ENCODE peak calls at places on chromosomes 4 and X, in nine cellular contexts. One of them, this sample, is unnamed.

GRCh38 chr4:107299646-107300045 is 263.5 kb upstream of the DKK2 start:
- DNase-seq in prostate gland: no peak
- DNase-seq in left lung: no peak
- DNase-seq in PC-3: no peak
- DNase-seq in body of pancreas: no peak
- DNase-seq in cardiac muscle cell: no peak
- DNase-seq in OCI-LY7: no peak
- DNase-seq in left ventricle myocardium inferior: no peak
- DNase-seq in endodermal cell: no peak
- DNase-seq in this sample: no peak

GRCh38 chrX:20969565-20969964 is 404.7 kb upstream of the CNKSR2 start:
- DNase-seq in body of pancreas: no peak
- DNase-seq in cardiac muscle cell: no peak
- DNase-seq in left ventricle myocardium inferior: no peak
- DNase-seq in endodermal cell: no peak
- DNase-seq in OCI-LY7: no peak
- DNase-seq in PC-3: no peak
- DNase-seq in left lung: no peak
- DNase-seq in prostate gland: no peak
- DNase-seq in this sample: no peak

GRCh38 chr4:140719022-140719421 is 37.2 kb downstream of the TBC1D9 start:
- DNase-seq in prostate gland: no peak
- DNase-seq in OCI-LY7: no peak
- DNase-seq in left ventricle myocardium inferior: no peak
- DNase-seq in body of pancreas: no peak
- DNase-seq in PC-3: no peak
- DNase-seq in left lung: no peak
- DNase-seq in endodermal cell: no peak
- DNase-seq in cardiac muscle cell: peak; percentile 73
- DNase-seq in this sample: no peak

GRCh38 chr4:130747842-130748241 is 1651.9 kb downstream of the C4orf33 start:
- DNase-seq in cardiac muscle cell: peak; percentile 0
- DNase-seq in prostate gland: no peak
- DNase-seq in left lung: no peak
- DNase-seq in left ventricle myocardium inferior: no peak
- DNase-seq in endodermal cell: no peak
- DNase-seq in OCI-LY7: peak; percentile 19
- DNase-seq in PC-3: peak; percentile 13
- DNase-seq in body of pancreas: no peak
- DNase-seq in this sample: no peak

GRCh38 chr4:105936901-105937300 is 41.6 kb downstream of the NPNT start:
- DNase-seq in PC-3: no peak
- DNase-seq in left lung: no peak
- DNase-seq in left ventricle myocardium inferior: no peak
- DNase-seq in OCI-LY7: no peak
- DNase-seq in endodermal cell: no peak
- DNase-seq in cardiac muscle cell: no peak
- DNase-seq in body of pancreas: no peak
- DNase-seq in prostate gland: no peak
- DNase-seq in this sample: no peak

GRCh38 chrX:21978346-21978745 is 37.8 kb downstream of the SMS start:
- DNase-seq in PC-3: no peak
- DNase-seq in OCI-LY7: no peak
- DNase-seq in cardiac muscle cell: no peak
- DNase-seq in body of pancreas: no peak
- DNase-seq in endodermal cell: no peak
- DNase-seq in left ventricle myocardium inferior: no peak
- DNase-seq in prostate gland: no peak
- DNase-seq in left lung: no peak
- DNase-seq in this sample: no peak

GRCh38 chrX:8971116-8971515 is 62.8 kb downstream of the FAM9B start:
- DNase-seq in body of pancreas: no peak
- DNase-seq in endodermal cell: no peak
- DNase-seq in left ventricle myocardium inferior: no peak
- DNase-seq in prostate gland: no peak
- DNase-seq in PC-3: peak; percentile 79
- DNase-seq in OCI-LY7: peak; percentile 22
- DNase-seq in cardiac muscle cell: peak; percentile 71
- DNase-seq in left lung: no peak
- DNase-seq in this sample: no peak

GRCh38 chr4:145388043-145388442 is 93.6 kb upstream of the SMAD1 start:
- DNase-seq in PC-3: peak; percentile 48
- DNase-seq in left lung: no peak
- DNase-seq in cardiac muscle cell: no peak
- DNase-seq in prostate gland: no peak
- DNase-seq in OCI-LY7: peak; percentile 11
- DNase-seq in endodermal cell: no peak
- DNase-seq in left ventricle myocardium inferior: no peak
- DNase-seq in body of pancreas: no peak
- DNase-seq in this sample: no peak

GRCh38 chrX:13219990-13220764 is 99.7 kb downstream of the ATXN3L start:
- DNase-seq in OCI-LY7: no peak
- DNase-seq in body of pancreas: no peak
- DNase-seq in PC-3: no peak
- DNase-seq in left ventricle myocardium inferior: no peak
- DNase-seq in prostate gland: no peak
- DNase-seq in left lung: no peak
- DNase-seq in cardiac muscle cell: no peak
- DNase-seq in endodermal cell: no peak
- DNase-seq in this sample: no peak

GRCh38 chr4:20618010-20618409 is 82.2 kb upstream of the PACRGL start:
- DNase-seq in OCI-LY7: no peak
- DNase-seq in body of pancreas: peak; percentile 49
- DNase-seq in prostate gland: peak; percentile 12
- DNase-seq in left lung: no peak
- DNase-seq in endodermal cell: no peak
- DNase-seq in cardiac muscle cell: peak; percentile 20
- DNase-seq in PC-3: no peak
- DNase-seq in left ventricle myocardium inferior: peak; percentile 27
- DNase-seq in this sample: peak; percentile 54

GRCh38 chr4:52574036-52574435 is 85.1 kb downstream of the USP46 start:
- DNase-seq in prostate gland: no peak
- DNase-seq in left lung: no peak
- DNase-seq in cardiac muscle cell: no peak
- DNase-seq in left ventricle myocardium inferior: no peak
- DNase-seq in endodermal cell: no peak
- DNase-seq in OCI-LY7: no peak
- DNase-seq in body of pancreas: no peak
- DNase-seq in PC-3: no peak
- DNase-seq in this sample: no peak

GRCh38 chr4:147822128-147822527 is 90.2 kb downstream of the ARHGAP10 start:
- DNase-seq in cardiac muscle cell: peak; percentile 97
- DNase-seq in prostate gland: peak; percentile 89
- DNase-seq in left ventricle myocardium inferior: peak; percentile 84
- DNase-seq in left lung: no peak
- DNase-seq in OCI-LY7: no peak
- DNase-seq in body of pancreas: peak; percentile 97
- DNase-seq in PC-3: no peak
- DNase-seq in endodermal cell: no peak
- DNase-seq in this sample: peak; percentile 83

GRCh38 chr4:993111-994029 is at the start of gene SLC26A1:
- DNase-seq in prostate gland: no peak
- DNase-seq in OCI-LY7: no peak
- DNase-seq in cardiac muscle cell: no peak
- DNase-seq in body of pancreas: peak; percentile 80
- DNase-seq in left lung: peak; percentile 78
- DNase-seq in PC-3: peak; percentile 4
- DNase-seq in endodermal cell: no peak
- DNase-seq in left ventricle myocardium inferior: no peak
- DNase-seq in this sample: no peak

GRCh38 chrX:111568356-111568755 is 56.9 kb downstream of the SERTM2 start:
- DNase-seq in endodermal cell: peak; percentile 80
- DNase-seq in cardiac muscle cell: peak; percentile 16
- DNase-seq in body of pancreas: peak; percentile 6
- DNase-seq in prostate gland: no peak
- DNase-seq in OCI-LY7: no peak
- DNase-seq in left lung: no peak
- DNase-seq in PC-3: peak; percentile 2
- DNase-seq in left ventricle myocardium inferior: no peak
- DNase-seq in this sample: no peak

GRCh38 chr4:108425988-108426387 is 194.4 kb upstream of the RPL34 start:
- DNase-seq in endodermal cell: no peak
- DNase-seq in cardiac muscle cell: peak; percentile 20
- DNase-seq in body of pancreas: no peak
- DNase-seq in prostate gland: no peak
- DNase-seq in PC-3: peak; percentile 41
- DNase-seq in left ventricle myocardium inferior: no peak
- DNase-seq in OCI-LY7: no peak
- DNase-seq in left lung: no peak
- DNase-seq in this sample: no peak

GRCh38 chr4:98110929-98111328 is 32.3 kb downstream of the STPG2 start:
- DNase-seq in body of pancreas: no peak
- DNase-seq in OCI-LY7: no peak
- DNase-seq in left lung: no peak
- DNase-seq in left ventricle myocardium inferior: no peak
- DNase-seq in prostate gland: no peak
- DNase-seq in cardiac muscle cell: no peak
- DNase-seq in PC-3: no peak
- DNase-seq in endodermal cell: no peak
- DNase-seq in this sample: no peak

DNA sequence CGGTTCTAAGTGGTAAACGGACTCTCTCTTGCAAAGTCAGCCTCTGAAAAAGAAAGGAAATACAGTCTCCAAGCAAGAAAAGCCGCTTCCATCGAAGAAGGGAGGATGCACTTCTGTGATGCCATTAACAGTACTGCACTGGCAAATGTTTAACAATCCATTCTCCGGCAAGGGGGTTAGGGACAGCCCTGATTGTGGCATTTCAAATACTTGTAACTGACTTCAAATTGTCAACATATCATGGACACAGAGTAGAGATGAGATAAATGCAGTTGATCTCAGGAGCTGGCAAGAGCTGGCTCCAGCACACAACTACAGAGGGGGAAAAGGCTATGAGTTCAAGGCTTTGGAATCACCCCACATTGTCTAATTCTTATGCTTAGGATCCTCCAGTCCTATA is 146.8 kb downstream of the SLC7A11 start:
- DNase-seq in cardiac muscle cell: no peak
- DNase-seq in PC-3: no peak
- DNase-seq in prostate gland: no peak
- DNase-seq in endodermal cell: no peak
- DNase-seq in body of pancreas: no peak
- DNase-seq in left lung: no peak
- DNase-seq in OCI-LY7: no peak
- DNase-seq in left ventricle myocardium inferior: no peak
- DNase-seq in this sample: no peak
- TF ChIP-seq CTCF in cardiac muscle cell: no peak
- TF ChIP-seq CTCF in PC-3: no peak
- TF ChIP-seq CTCF in prostate gland: no peak
- TF ChIP-seq CTCF in endodermal cell: no peak
- TF ChIP-seq CTCF in body of pancreas: no peak
- TF ChIP-seq CTCF in left lung: no peak
- TF ChIP-seq CTCF in OCI-LY7: no peak
- TF ChIP-seq CTCF in left ventricle myocardium inferior: no peak
- TF ChIP-seq CTCF in this sample: no peak

DNA sequence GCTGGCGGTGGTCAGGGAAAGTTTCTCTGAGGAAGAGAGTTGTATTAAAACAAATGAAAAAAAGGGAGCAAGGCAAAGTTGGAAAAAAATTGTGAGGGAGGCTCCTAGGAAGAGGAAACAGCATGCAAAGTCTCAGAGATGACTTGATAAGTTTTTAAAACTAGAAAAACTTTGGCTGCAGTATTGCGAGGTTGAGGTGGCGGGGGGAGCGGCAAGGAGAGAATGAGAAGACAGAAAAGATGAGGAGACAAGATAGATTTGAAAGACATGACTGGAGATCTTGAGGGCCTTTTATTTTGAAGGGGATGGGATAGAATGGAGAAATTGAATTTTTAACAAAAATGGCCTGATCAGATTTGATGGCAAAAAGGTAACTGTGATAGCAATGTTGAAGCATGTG is 4.8 kb upstream of the UBE2D3 start:
- DNase-seq in endodermal cell: no peak
- DNase-seq in left lung: no peak
- DNase-seq in cardiac muscle cell: no peak
- DNase-seq in PC-3: no peak
- DNase-seq in prostate gland: no peak
- DNase-seq in body of pancreas: no peak
- DNase-seq in OCI-LY7: no peak
- DNase-seq in left ventricle myocardium inferior: no peak
- DNase-seq in this sample: no peak
- H3K27ac ChIP-seq in endodermal cell: no peak overlapping the region
- H3K27ac ChIP-seq in left lung: no peak overlapping the region
- H3K27ac ChIP-seq in cardiac muscle cell: no peak overlapping the region
- H3K27ac ChIP-seq in PC-3: no peak overlapping the region
- H3K27ac ChIP-seq in prostate gland: no peak overlapping the region
- H3K27ac ChIP-seq in body of pancreas: no peak overlapping the region
- H3K27ac ChIP-seq in OCI-LY7: no peak overlapping the region
- H3K27ac ChIP-seq in left ventricle myocardium inferior: peak overlapping the region; percentile 22
- H3K27ac ChIP-seq in this sample: no peak overlapping the region

DNA sequence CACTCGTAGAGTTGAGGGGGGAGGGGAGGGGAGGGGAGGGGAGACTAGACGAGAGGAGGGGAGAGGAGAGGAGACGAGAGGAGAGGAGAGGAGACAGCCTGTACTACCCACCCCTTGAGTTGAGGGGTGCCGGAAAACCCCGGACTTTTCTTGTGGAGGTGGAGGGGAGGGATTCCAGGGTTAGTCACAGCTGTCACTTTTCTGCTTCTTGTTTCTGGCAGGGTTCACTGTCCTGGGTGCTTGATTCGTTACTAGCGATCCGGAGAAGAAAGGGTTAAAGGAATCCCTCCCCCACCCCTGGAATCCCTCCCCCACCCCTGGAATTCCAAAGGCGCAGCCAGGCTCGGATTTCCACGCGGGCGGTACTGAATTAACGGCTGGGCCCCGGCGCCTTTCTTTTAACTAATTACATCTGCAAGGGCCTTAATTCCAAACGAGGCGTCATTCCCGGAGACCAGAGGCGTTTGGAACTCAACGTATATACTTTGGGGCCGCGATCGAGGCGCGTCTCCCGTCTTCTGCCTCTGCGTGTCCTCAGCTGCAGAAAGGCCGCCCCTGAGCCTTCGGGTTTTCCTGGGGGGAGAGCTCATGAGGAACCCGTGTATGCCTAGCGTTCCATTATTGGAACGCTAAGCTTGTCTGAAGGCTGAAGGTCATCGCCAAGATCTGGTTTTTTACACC is 20.1 kb upstream of the CSF2RA start:
- DNase-seq in left ventricle myocardium inferior: no peak
- DNase-seq in left lung: peak; percentile 76
- DNase-seq in endodermal cell: peak; percentile 96
- DNase-seq in cardiac muscle cell: no peak
- DNase-seq in PC-3: no peak
- DNase-seq in OCI-LY7: no peak
- DNase-seq in body of pancreas: no peak
- DNase-seq in prostate gland: no peak
- DNase-seq in this sample: no peak
- H3K4me3 ChIP-seq in left ventricle myocardium inferior: peak overlapping the region; percentile 49
- H3K4me3 ChIP-seq in left lung: peak overlapping the region; percentile 26
- H3K4me3 ChIP-seq in endodermal cell: peak overlapping the region; percentile 77
- H3K4me3 ChIP-seq in cardiac muscle cell: peak overlapping the region; percentile 23
- H3K4me3 ChIP-seq in PC-3: no peak overlapping the region
- H3K4me3 ChIP-seq in OCI-LY7: no peak overlapping the region
- H3K4me3 ChIP-seq in body of pancreas: no peak overlapping the region
- H3K4me3 ChIP-seq in prostate gland: no peak overlapping the region
- H3K4me3 ChIP-seq in this sample: no peak overlapping the region

DNA sequence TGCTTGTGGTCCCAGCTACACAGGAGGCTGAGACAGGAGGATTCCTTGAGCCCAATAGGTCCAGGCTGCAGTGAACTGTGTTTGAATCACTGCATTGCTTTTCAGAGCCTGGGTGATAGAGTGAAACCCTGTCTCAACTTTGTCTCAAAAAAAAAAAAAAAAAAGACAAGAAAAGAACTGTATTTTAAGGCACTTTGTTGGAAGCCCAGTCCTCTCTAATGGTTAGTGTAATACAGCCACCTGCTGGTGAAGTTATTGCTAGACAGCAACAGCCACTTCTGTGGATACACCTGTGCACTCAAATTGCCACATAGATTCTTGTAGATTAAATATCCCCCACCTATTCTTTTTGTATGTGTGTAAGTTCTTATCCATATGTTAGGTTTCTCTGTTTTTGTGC is 10.1 kb upstream of the FGG start:
- DNase-seq in OCI-LY7: peak; percentile 66
- DNase-seq in cardiac muscle cell: peak; percentile 55
- DNase-seq in body of pancreas: peak; percentile 47
- DNase-seq in endodermal cell: no peak
- DNase-seq in left ventricle myocardium inferior: no peak
- DNase-seq in PC-3: peak; percentile 76
- DNase-seq in prostate gland: peak; percentile 10
- DNase-seq in left lung: no peak
- DNase-seq in this sample: no peak
- TF ChIP-seq CTCF in OCI-LY7: peak; percentile 79
- TF ChIP-seq CTCF in cardiac muscle cell: peak; percentile 56
- TF ChIP-seq CTCF in body of pancreas: peak; percentile 63
- TF ChIP-seq CTCF in endodermal cell: peak; percentile 83
- TF ChIP-seq CTCF in left ventricle myocardium inferior: peak; percentile 53
- TF ChIP-seq CTCF in PC-3: peak; percentile 75
- TF ChIP-seq CTCF in prostate gland: no peak
- TF ChIP-seq CTCF in left lung: peak; percentile 42
- TF ChIP-seq CTCF in this sample: peak; percentile 32

This sample was measured in psoas muscle.